ENCODE peak calls at places on chromosomes 11 and 22, in four cellular contexts. B, A, X and C are unnamed samples.

GRCh38 chr22:21802056-21802455 is 65.4 kb downstream of the MAPK1 start:
- DNase-seq in B (no peak), A (no peak), X (no peak), C (no peak)

GRCh38 chr11:118820412-118821357 is 29.7 kb upstream of the DDX6 start:
- DNase-seq in X (peak), A (no peak), B (peak), C (peak)

GRCh38 chr11:19628018-19628417 is 84.6 kb upstream of the NAV2 start:
- DNase-seq in B (no peak), A (peak), X (no peak), C (peak)

GRCh38 chr11:8937159-8937558 is 4.4 kb upstream of the C11orf16 start:
- DNase-seq in X (no peak), B (no peak), A (no peak), C (no peak)

GRCh38 chr11:86818466-86819282 is 18.3 kb downstream of the PRSS23 start:
- DNase-seq in X (no peak), B (peak), A (no peak), C (peak)

GRCh38 chr22:41092847-41093371 is 517 bp downstream of the EP300 start:
- DNase-seq in A (peak), B (peak), X (peak), C (no peak)

GRCh38 chr22:41360126-41360525 is 21.6 kb upstream of the TEF start:
- DNase-seq in X (no peak), B (no peak), A (no peak), C (no peak)

GRCh38 chr11:2988361-2988762 is 3.8 kb downstream of the NAP1L4 start:
- DNase-seq in B (no peak), A (no peak), X (no peak), C (no peak)

GRCh38 chr22:29744902-29745301 is 21.9 kb downstream of the ZMAT5 start:
- DNase-seq in B (peak), A (peak), X (peak), C (peak)